ENCODE peak calls at places on chromosome 1, in four cellular contexts. J is tibial artery, L is right lobe of liver, N is neural progenitor cell. R is an unnamed sample. For H3K4me1, the result is how much of the 10 kb centered on the place peaks cover.

GRCh38 chr1:180041587-180041986 is 87.0 kb downstream of the CEP350 start:
- DNase-seq in J (no peak), L (no peak), N (no peak), R (no peak)

GRCh38 chr1:235045034-235045690 is 83.5 kb downstream of the TOMM20 start:
- DNase-seq in J (no peak), L (no peak), N (no peak), R (no peak)

GRCh38 chr1:60431593-60431992 is 358.0 kb upstream of the C1orf87 start:
- DNase-seq in J (no peak), L (no peak), N (no peak), R (no peak)

GRCh38 chr1:65924471-65924870 is 131.8 kb downstream of the PDE4B start:
- DNase-seq in J (no peak), L (no peak), N (no peak), R (no peak)

GRCh38 chr1:156293098-156293434 is 2.4 kb downstream of the GLMP start:
- DNase-seq in J (no peak), L (no peak), N (no peak), R (no peak)

GRCh38 chr1:87169250-87169910 is 159.3 kb upstream of the LMO4 start:
- DNase-seq in J (no peak), L (no peak), N (peak), R (no peak)

GRCh38 chr1:175015243-175015642 is 8.0 kb downstream of the MRPS14 start:
- DNase-seq in J (no peak), L (no peak), N (no peak), R (peak)

GRCh38 chr1:226637147-226637935 is 88.8 kb downstream of the STUM start:
- DNase-seq in J (peak), L (peak), N (peak), R (no peak)

GRCh38 chr1:33684346-33685122 is 179.3 kb upstream of the HMGB4 start:
- DNase-seq in J (no peak), L (no peak), N (no peak), R (no peak)

GRCh38 chr1:163046071-163046470 is 23.1 kb upstream of the RGS4 start:
- DNase-seq in J (no peak), L (no peak), N (no peak), R (no peak)

GRCh38 chr1:115257596-115257995 is 80.5 kb downstream of the NGF start:
- DNase-seq in J (no peak), L (no peak), N (no peak), R (no peak)

GRCh38 chr1:212294983-212295382 is 9.8 kb downstream of the PPP2R5A start:
- DNase-seq in J (no peak), L (no peak), N (no peak), R (no peak)
- H3K4me1 ChIP-seq in J (under half), L (half or more), N (under half), R (under half)

DNA sequence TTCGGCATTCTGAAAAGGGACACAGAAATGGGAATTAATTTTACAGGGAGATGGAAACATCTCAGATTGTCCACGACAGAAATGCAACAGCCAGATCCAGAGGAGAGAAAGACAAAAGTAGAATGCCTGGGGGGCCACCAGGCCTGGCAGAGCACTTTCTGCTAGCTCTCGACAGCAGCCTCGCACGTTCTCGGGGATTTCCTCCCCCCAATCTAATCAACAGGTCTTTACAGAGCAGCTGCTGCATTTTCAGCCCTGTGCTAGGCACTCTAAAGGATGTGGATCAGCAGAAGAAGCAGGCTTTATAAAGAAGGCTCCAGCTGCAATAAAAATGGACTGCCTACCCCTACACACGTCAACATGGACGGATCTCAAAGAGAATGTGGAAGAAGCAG is 10.6 kb downstream of the CSRP1 start:
- DNase-seq in J (no peak), L (no peak), N (no peak), R (no peak)
- H3K4me1 ChIP-seq in J (half or more), L (half or more), N (under half), R (under half)

GRCh38 chr1:93714350-93714749 is 32.7 kb upstream of the BCAR3 start:
- DNase-seq in J (no peak), L (no peak), N (no peak), R (no peak)
- H3K4me1 ChIP-seq in J (under half), L (under half), N (under half), R (half or more)

DNA sequence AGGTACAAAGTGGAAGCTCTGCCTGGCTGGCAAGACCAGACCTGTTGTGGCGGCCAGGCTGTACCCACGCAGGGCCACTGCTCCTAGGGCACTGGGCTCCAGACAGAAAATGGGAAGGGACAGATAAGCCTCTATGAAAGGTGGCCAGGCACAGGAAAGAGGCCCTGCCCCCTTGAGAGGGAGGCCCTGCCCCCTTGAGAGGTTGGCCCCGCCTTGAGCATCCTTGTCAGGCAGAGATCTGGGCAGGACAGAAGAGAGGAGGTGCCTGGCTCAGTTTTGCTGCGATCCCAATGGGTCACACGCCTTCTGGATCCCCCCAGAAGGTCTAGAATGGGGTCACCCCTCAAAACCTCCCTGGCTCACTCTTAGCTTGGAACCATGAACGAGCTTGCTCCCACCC is 17.4 kb upstream of the ECE1 start:
- DNase-seq in J (no peak), L (no peak), N (peak), R (no peak)
- H3K4me1 ChIP-seq in J (half or more), L (under half), N (under half), R (under half)

GRCh38 chr1:61724721-61725694 is at the start of gene TM2D1:
- DNase-seq in J (peak), L (peak), N (peak), R (peak)
- H3K4me1 ChIP-seq in J (under half), L (under half), N (under half), R (under half)

R was measured in SJSA1.